ENCODE peak calls at places on chromosome X, in four cellular contexts. J is colonic mucosa, E is mucosa of descending colon, T is neural progenitor cell. W is an unnamed sample. For H3K4me1, the result is how much of the 10 kb centered on the place peaks cover.

GRCh38 chrX:1463581-1464281 is 11.0 kb upstream of the ASMTL start:
- DNase-seq in T (no peak), E (peak), J (no peak), W (no peak)

GRCh38 chrX:82058728-82059127 is 856.8 kb downstream of the SH3BGRL start:
- DNase-seq in T (no peak), E (no peak), J (no peak), W (no peak)

GRCh38 chrX:46382595-46382994 is 162.6 kb downstream of the ZNF674 start:
- DNase-seq in T (no peak), J (no peak), E (no peak), W (no peak)

GRCh38 chrX:107630031-107630689 is 1.9 kb downstream of the PRPS1 start:
- DNase-seq in T (peak), J (no peak), E (no peak), W (no peak)

GRCh38 chrX:131837325-131837724 is 185.8 kb upstream of the STK26 start:
- DNase-seq in T (no peak), J (no peak), E (no peak), W (no peak)

GRCh38 chrX:69309074-69309792 is 144.0 kb upstream of the PJA1 start:
- DNase-seq in E (no peak), J (no peak), T (no peak), W (no peak)

GRCh38 chrX:43958529-43958928 is 14.7 kb downstream of the NDP start:
- DNase-seq in J (peak), T (peak), E (no peak), W (peak)

GRCh38 chrX:1449581-1450149 is 3.0 kb downstream of the ASMTL start:
- DNase-seq in E (no peak), T (no peak), J (no peak), W (no peak)

GRCh38 chrX:72105436-72105835 is 26.3 kb downstream of the RTL5 start:
- DNase-seq in E (no peak), T (no peak), J (no peak), W (no peak)

GRCh38 chrX:131366387-131366786 is 77.3 kb upstream of the IGSF1 start:
- DNase-seq in T (no peak), E (no peak), J (no peak), W (no peak)

GRCh38 chrX:145843196-145843595 is 25.6 kb downstream of the SLITRK2 start:
- DNase-seq in T (no peak), E (no peak), J (no peak), W (no peak)

GRCh38 chrX:44914532-44915198 is 41.7 kb downstream of the KDM6A start:
- DNase-seq in T (no peak), J (no peak), E (no peak), W (no peak)

GRCh38 chrX:107871136-107871535 is 45.5 kb downstream of the MID2 start:
- DNase-seq in J (no peak), T (no peak), E (no peak), W (no peak)

GRCh38 chrX:46979340-46979739 is 67.1 kb downstream of the JADE3 start:
- DNase-seq in E (no peak), J (no peak), T (no peak), W (no peak)

GRCh38 chrX:40047485-40047884 is 50.3 kb downstream of the BCOR start:
- DNase-seq in J (no peak), E (no peak), T (no peak), W (no peak)

GRCh38 chrX:40172169-40172979 is 74.6 kb upstream of the BCOR start:
- DNase-seq in E (peak), J (peak), T (peak), W (peak)

GRCh38 chrX:47643926-47644325 is 6.4 kb downstream of the ELK1 start:
- DNase-seq in E (no peak), J (no peak), T (peak), W (no peak)

GRCh38 chrX:39497717-39498265 is 600.0 kb downstream of the BCOR start:
- DNase-seq in J (no peak), T (no peak), E (no peak), W (no peak)

GRCh38 chrX:155235891-155236290 is 19.6 kb downstream of the VBP1 start:
- DNase-seq in T (no peak), J (no peak), E (no peak), W (no peak)

GRCh38 chrX:132058975-132059374 is 35.9 kb downstream of the STK26 start:
- DNase-seq in E (no peak), T (no peak), J (no peak), W (no peak)

GRCh38 chrX:139224953-139225665 is 305.4 kb upstream of the F9 start:
- DNase-seq in J (no peak), T (peak), E (no peak), W (no peak)

GRCh38 chrX:47540754-47541538 is 20.1 kb upstream of the ARAF start:
- DNase-seq in T (peak), E (peak), J (peak), W (peak)

GRCh38 chrX:12901486-12901885 is 4.9 kb upstream of the TLR8 start:
- DNase-seq in T (peak), J (peak), E (peak), W (peak)

GRCh38 chrX:114532093-114532805 is 51.6 kb upstream of the HTR2C start:
- DNase-seq in T (no peak), E (no peak), J (no peak), W (no peak)

GRCh38 chrX:119266364-119266995 is 30.4 kb downstream of the PGRMC1 start:
- DNase-seq in J (peak), T (peak), E (no peak), W (peak)

GRCh38 chrX:69987691-69988090 is 62.0 kb downstream of the AWAT2 start:
- DNase-seq in T (no peak), J (no peak), E (no peak), W (no peak)

GRCh38 chrX:41559662-41560061 is 112.5 kb downstream of the NYX start:
- DNase-seq in E (no peak), T (no peak), J (no peak), W (no peak)
- H3K4me1 ChIP-seq in E (under half), T (under half), J (under half), W (under half)

GRCh38 chrX:15856580-15856979 is 2.0 kb upstream of the AP1S2 start:
- DNase-seq in E (no peak), J (no peak), T (no peak), W (no peak)
- H3K4me3 ChIP-seq in E (no peak), J (no peak), T (peak), W (no peak)

DNA sequence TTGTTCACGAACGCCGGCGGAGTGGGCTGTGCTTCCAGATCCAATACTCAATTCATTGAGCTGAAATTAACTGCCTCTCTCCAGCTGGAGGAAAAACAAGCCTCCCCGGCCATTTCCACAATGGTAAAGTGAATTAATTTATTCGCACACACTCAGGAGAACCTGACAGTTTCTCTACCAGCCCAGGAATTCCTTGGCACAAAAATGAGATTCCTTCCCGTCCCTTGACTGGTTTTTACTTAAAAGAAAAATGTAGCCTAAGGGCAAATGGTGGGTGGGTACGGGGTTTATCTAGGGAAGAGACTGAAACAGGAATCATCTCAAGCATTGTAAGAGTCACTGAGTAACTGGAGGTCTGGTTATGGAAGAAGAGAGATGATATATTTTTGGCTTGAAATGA is 102.7 kb downstream of the VCX3A start:
- DNase-seq in E (no peak), T (no peak), J (no peak), W (no peak)
- H3K4me1 ChIP-seq in E (under half), T (under half), J (under half), W (under half)

GRCh38 chrX:152445926-152446325 is 5.2 kb downstream of the GABRA3 start:
- DNase-seq in J (no peak), E (no peak), T (no peak), W (no peak)

GRCh38 chrX:152444338-152444737 is 6.8 kb downstream of the GABRA3 start:
- DNase-seq in T (no peak), E (no peak), J (no peak), W (no peak)

GRCh38 chrX:152451731-152451980 is 541 bp upstream of the GABRA3 start:
- DNase-seq in E (no peak), J (no peak), T (no peak), W (no peak)

GRCh38 chrX:152450076-152450475 is 1.0 kb downstream of the GABRA3 start:
- DNase-seq in T (no peak), J (no peak), E (no peak), W (no peak)
- H3K4me3 ChIP-seq in T (peak), J (no peak), E (no peak), W (no peak)

GRCh38 chrX:2484721-2485459 is 15.9 kb downstream of the DHRSX start:
- DNase-seq in J (no peak), E (peak), T (peak), W (no peak)

GRCh38 chrX:2485789-2486345 is 14.9 kb downstream of the DHRSX start:
- DNase-seq in J (no peak), T (no peak), E (no peak), W (no peak)

GRCh38 chrX:2483398-2483797 is 17.4 kb downstream of the DHRSX start:
- DNase-seq in T (no peak), E (peak), J (no peak), W (no peak)

GRCh38 chrX:2485460-2485753 is 15.4 kb downstream of the DHRSX start:
- DNase-seq in J (no peak), E (no peak), T (no peak), W (no peak)

DNA sequence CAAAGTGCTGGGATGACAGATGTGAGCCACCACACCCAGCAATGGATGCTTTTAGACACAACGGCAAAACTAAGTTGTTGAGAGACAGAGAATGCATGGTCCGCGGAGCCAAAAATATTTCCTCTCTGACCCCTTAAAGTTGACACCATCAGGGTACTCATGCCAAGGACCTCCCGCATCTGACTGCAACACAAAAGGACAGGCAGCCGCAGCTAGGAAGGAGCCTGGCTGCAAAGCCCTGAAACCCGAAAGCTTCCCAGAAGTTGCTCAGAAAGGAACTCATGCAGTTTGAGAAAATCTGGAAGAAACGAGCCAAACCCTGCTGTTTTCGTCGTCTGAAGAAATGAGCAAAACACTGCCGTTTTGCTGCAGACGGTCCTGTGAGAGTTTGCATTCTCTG is 16.5 kb downstream of the DHRSX start:
- DNase-seq in T (no peak), J (no peak), E (no peak), W (no peak)
- H3K4me1 ChIP-seq in T (under half), J (under half), E (under half), W (under half)

DNA sequence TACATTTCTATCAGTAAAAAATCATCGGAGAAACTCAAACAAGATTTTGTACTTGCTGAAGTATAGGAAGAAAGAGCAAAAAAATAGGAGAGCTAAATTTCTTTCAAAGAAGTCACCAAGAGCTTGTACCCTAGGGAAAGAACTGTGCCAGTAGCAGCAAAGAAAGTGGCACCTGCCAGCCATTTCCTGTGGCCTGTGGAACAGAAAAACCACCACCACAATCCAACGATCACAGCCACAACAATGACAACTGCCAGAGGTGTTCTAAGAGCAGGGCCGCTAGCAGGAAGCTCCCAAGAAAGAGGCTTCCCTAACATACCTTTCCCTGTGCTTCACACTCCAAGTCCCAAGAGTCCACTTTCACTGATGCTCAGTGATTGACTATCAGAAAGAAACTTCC is 266.1 kb upstream of the GPC4 start:
- DNase-seq in E (no peak), T (no peak), J (no peak), W (no peak)
- H3K4me3 ChIP-seq in E (no peak), T (no peak), J (no peak), W (no peak)

DNA sequence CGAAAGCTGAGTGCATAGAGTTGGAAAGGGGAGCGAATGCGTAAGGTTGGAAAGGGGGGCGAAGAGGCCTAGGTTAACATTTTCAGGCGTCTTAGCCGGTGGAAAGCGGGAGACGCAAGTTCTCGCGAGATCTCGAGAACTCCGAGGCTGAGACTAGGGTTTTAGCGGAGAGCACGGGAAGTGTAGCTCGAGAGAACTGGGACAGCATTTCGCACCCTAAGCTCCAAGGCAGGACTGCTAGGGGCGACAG is 293 bp upstream of the DDX3X start:
- DNase-seq in E (no peak), T (peak), J (no peak), W (no peak)
- H3K4me1 ChIP-seq in E (under half), T (under half), J (under half), W (under half)

W was measured in transverse colon.